ENCODE peak calls at places on chromosomes 7 and 10, in eight cellular contexts. I is activated CD4-positive, alpha-beta memory T cell treated with anti-CD3 and anti-CD28 coated beads for 36 hours; O is uterus; U is NCI-H2081; C is esophagus squamous epithelium; D is epithelial cell of proximal tubule; A is GM13977; S is stimulated activated CD4-positive, alpha-beta T cell treated with anti-CD3 and anti-CD28 coated beads, Interleukin-2, amount 100 ng/mL, for 48 hours. J is an unnamed sample.

GRCh38 chr10:132849546-132850031 is 63.6 kb upstream of the NKX6-2 start:
- DNase-seq in I (no peak), O (peak; percentile 6), S (no peak), D (no peak), C (no peak), A (no peak), U (no peak), J (no peak)

GRCh38 chr10:129415261-129416135 is 51.5 kb upstream of the MGMT start:
- DNase-seq in S (no peak), C (no peak), O (no peak), D (no peak), A (no peak), U (no peak), I (no peak), J (no peak)

GRCh38 chr7:112939589-112940313 is 146.9 kb downstream of the GPR85 start:
- DNase-seq in C (peak; percentile 95), S (peak; percentile 96), I (peak; percentile 100), O (peak; percentile 99), D (peak; percentile 88), U (peak; percentile 100), A (peak; percentile 95), J (peak; percentile 89)

GRCh38 chr10:99395750-99396445 is 34.5 kb downstream of the GOT1 start:
- DNase-seq in I (no peak), O (no peak), U (peak; percentile 45), D (peak; percentile 68), C (no peak), A (no peak), S (no peak), J (peak; percentile 79)

GRCh38 chr10:68598978-68599753 is 39.0 kb downstream of the TET1 start:
- DNase-seq in O (peak; percentile 55), S (no peak), I (no peak), A (no peak), D (no peak), U (peak; percentile 87), C (no peak), J (peak; percentile 50)

GRCh38 chr10:30836411-30836810 is 195.3 kb downstream of the ZNF438 start:
- DNase-seq in I (no peak), C (no peak), D (no peak), U (no peak), A (no peak), O (no peak), S (no peak), J (no peak)

GRCh38 chr7:30147223-30147622 is 12.4 kb downstream of the MTURN start:
- DNase-seq in U (no peak), S (no peak), O (no peak), I (no peak), D (no peak), C (no peak), A (no peak), J (no peak)

GRCh38 chr10:95920798-95921426 is 13.1 kb downstream of the CC2D2B start:
- DNase-seq in O (no peak), D (no peak), S (no peak), A (no peak), I (no peak), U (no peak), C (no peak), J (no peak)

GRCh38 chr7:131027287-131027773 is 293.3 kb upstream of the KLF14 start:
- DNase-seq in U (no peak), C (no peak), A (no peak), S (no peak), O (peak; percentile 56), D (no peak), I (peak; percentile 66), J (no peak)

GRCh38 chr10:91289295-91289694 is 68.8 kb downstream of the PCGF5 start:
- DNase-seq in D (no peak), U (no peak), C (no peak), I (no peak), A (no peak), O (no peak), S (no peak), J (no peak)

GRCh38 chr7:129952164-129952652 is 552 bp downstream of the UBE2H start:
- DNase-seq in O (peak; percentile 41), U (peak; percentile 42), C (no peak), I (peak; percentile 49), S (no peak), D (no peak), A (peak; percentile 48), J (no peak)

GRCh38 chr10:6208781-6209235 is 6.1 kb downstream of the PFKFB3 start:
- DNase-seq in O (no peak), S (no peak), D (no peak), C (no peak), A (no peak), I (no peak), U (peak; percentile 14), J (no peak)

GRCh38 chr7:158097511-158098124 is 490.0 kb downstream of the PTPRN2 start:
- DNase-seq in A (no peak), D (no peak), C (no peak), U (peak; percentile 51), S (no peak), O (no peak), I (no peak), J (no peak)

GRCh38 chr10:30227481-30227880 is 121.6 kb downstream of the MTPAP start:
- DNase-seq in D (no peak), I (no peak), C (no peak), U (no peak), O (no peak), A (no peak), S (no peak), J (no peak)

GRCh38 chr7:2139004-2139652 is 93.6 kb downstream of the MAD1L1 start:
- DNase-seq in O (no peak), U (no peak), C (no peak), I (no peak), S (no peak), D (no peak), A (no peak), J (no peak)

GRCh38 chr10:34698979-34699378 is 116.1 kb downstream of the PARD3 start:
- DNase-seq in A (no peak), U (no peak), C (no peak), D (peak; percentile 79), I (no peak), O (no peak), S (no peak), J (peak; percentile 23)

GRCh38 chr7:115008465-115009114 is 86.7 kb downstream of the MDFIC start:
- DNase-seq in I (peak; percentile 28), C (no peak), A (no peak), O (peak; percentile 89), D (no peak), S (peak; percentile 8), U (peak; percentile 17), J (no peak)

GRCh38 chr10:77501152-77501845 is 136.3 kb downstream of the KCNMA1 start:
- DNase-seq in S (no peak), C (no peak), O (peak; percentile 40), I (no peak), A (no peak), U (no peak), D (no peak), J (peak; percentile 96)

GRCh38 chr10:131698986-131699385 is 201.8 kb upstream of the PPP2R2D start:
- DNase-seq in I (peak; percentile 1), U (no peak), S (no peak), D (no peak), O (peak; percentile 1), A (no peak), C (no peak), J (no peak)

GRCh38 chr10:122407375-122408125 is 33.0 kb downstream of the PLEKHA1 start:
- DNase-seq in O (peak; percentile 21), D (no peak), C (no peak), U (no peak), I (peak; percentile 79), A (no peak), S (no peak), J (no peak)

GRCh38 chr7:73909996-73910395 is 49.0 kb downstream of the TMEM270 start:
- DNase-seq in C (no peak), A (no peak), D (no peak), I (peak; percentile 5), S (no peak), U (no peak), O (no peak), J (no peak)

GRCh38 chr10:70715853-70716795 is 43.8 kb downstream of the ADAMTS14 start:
- DNase-seq in U (peak; percentile 96), O (no peak), C (no peak), S (peak; percentile 14), I (peak; percentile 46), D (peak; percentile 33), A (no peak), J (peak; percentile 62)

GRCh38 chr10:31146496-31147219 is 115.0 kb upstream of the ZNF438 start:
- DNase-seq in O (peak; percentile 62), U (no peak), D (peak; percentile 37), I (peak; percentile 29), C (no peak), A (no peak), S (no peak), J (peak; percentile 27)

GRCh38 chr10:62165803-62166202 is 102.8 kb downstream of the RTKN2 start:
- DNase-seq in O (no peak), S (no peak), D (no peak), A (no peak), I (no peak), U (no peak), C (no peak), J (no peak)

GRCh38 chr10:14477408-14477710 is 146.6 kb upstream of the FRMD4A start:
- DNase-seq in I (no peak), S (no peak), D (no peak), U (no peak), O (no peak), C (no peak), A (no peak), J (no peak)

GRCh38 chr10:118807512-118808305 is 52.9 kb upstream of the CACUL1 start:
- DNase-seq in D (no peak), C (no peak), U (no peak), O (no peak), A (no peak), S (no peak), I (no peak), J (no peak)

GRCh38 chr7:78489423-78489822 is 690.9 kb downstream of the PHTF2 start:
- DNase-seq in C (no peak), O (no peak), S (no peak), D (no peak), I (no peak), A (no peak), U (no peak), J (no peak)

J was measured in H54.